ENCODE peak calls at places on chromosomes 12 and 14, in eight cellular contexts. Z is psoas muscle, U is B cell, D is adrenal gland, V is brain microvascular endothelial cell, A is tibial nerve, G is SK-N-SH, I is spleen. F is an unnamed sample.

GRCh38 chr12:124347805-124348658 is 53.1 kb downstream of the RFLNA start:
- DNase-seq in Z (no peak), U (peak; percentile 33), D (no peak), V (no peak), A (no peak), G (peak; percentile 79), I (no peak), F (no peak)

GRCh38 chr12:42725839-42726238 is 136.3 kb upstream of the PRICKLE1 start:
- DNase-seq in Z (no peak), U (no peak), D (no peak), V (peak; percentile 72), A (no peak), G (no peak), I (no peak), F (no peak)

GRCh38 chr12:127717293-127717692 is 549.7 kb upstream of the TMEM132C start:
- DNase-seq in Z (no peak), U (no peak), D (no peak), V (no peak), A (no peak), G (no peak), I (no peak), F (no peak)

GRCh38 chr14:78029471-78030372 is 140.5 kb upstream of the NRXN3 start:
- DNase-seq in Z (no peak), U (no peak), D (no peak), V (no peak), A (no peak), G (no peak), I (no peak), F (no peak)

GRCh38 chr14:34106310-34106709 is 155.4 kb upstream of the EGLN3 start:
- DNase-seq in Z (no peak), U (no peak), D (no peak), V (no peak), A (no peak), G (no peak), I (no peak), F (no peak)

GRCh38 chr12:53856132-53856531 is 82.5 kb upstream of the HOXC13 start:
- DNase-seq in Z (no peak), U (no peak), D (no peak), V (no peak), A (no peak), G (no peak), I (no peak), F (no peak)

GRCh38 chr14:54106802-54107377 is 150.3 kb upstream of the BMP4 start:
- DNase-seq in Z (no peak), U (no peak), D (peak; percentile 62), V (no peak), A (no peak), G (no peak), I (no peak), F (no peak)

GRCh38 chr14:101557811-101558738 is 3.2 kb upstream of the DIO3 start:
- DNase-seq in Z (peak; percentile 73), U (no peak), D (no peak), V (no peak), A (peak; percentile 68), G (peak; percentile 40), I (peak; percentile 61), F (no peak)

GRCh38 chr14:96284008-96284407 is 28.0 kb downstream of the BDKRB1 start:
- DNase-seq in Z (no peak), U (no peak), D (no peak), V (no peak), A (no peak), G (no peak), I (no peak), F (no peak)

GRCh38 chr12:132554857-132555630 is 55.3 kb downstream of the LRCOL1 start:
- DNase-seq in Z (no peak), U (peak; percentile 39), D (peak; percentile 32), V (no peak), A (no peak), G (peak; percentile 61), I (no peak), F (no peak)

GRCh38 chr14:95500772-95501401 is 15.6 kb downstream of the SYNE3 start:
- DNase-seq in Z (peak; percentile 71), U (no peak), D (peak; percentile 85), V (peak; percentile 73), A (peak; percentile 63), G (no peak), I (peak; percentile 49), F (no peak)

GRCh38 chr12:131608740-131609665 is 101.9 kb upstream of the SFSWAP start:
- DNase-seq in Z (peak; percentile 87), U (peak; percentile 73), D (peak; percentile 57), V (peak; percentile 53), A (peak; percentile 79), G (peak; percentile 84), I (peak; percentile 92), F (peak; percentile 50)

GRCh38 chr12:51951199-51951842 is at the start of gene ACVR1B:
- DNase-seq in Z (peak; percentile 95), U (peak; percentile 90), D (peak; percentile 90), V (peak; percentile 89), A (peak; percentile 89), G (peak; percentile 95), I (peak; percentile 97), F (peak; percentile 79)

DNA sequence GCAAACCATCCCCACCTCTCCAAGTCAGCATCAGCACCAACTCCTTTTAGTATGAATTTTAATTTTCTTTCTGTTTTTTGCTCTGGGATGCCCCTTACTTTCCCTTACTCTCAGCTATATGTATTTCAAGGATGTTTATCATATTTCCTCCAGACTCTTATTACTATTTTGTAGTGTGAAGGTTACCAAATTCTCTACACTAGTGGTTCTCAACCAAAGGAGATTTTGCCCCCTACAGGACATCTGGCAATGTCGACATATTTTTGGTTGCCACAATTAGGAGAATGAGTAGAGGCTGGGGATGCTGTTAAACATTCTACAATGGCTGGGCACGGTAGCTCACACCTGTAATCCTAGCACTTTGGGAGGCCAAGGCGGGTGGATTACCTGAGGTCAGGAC is 29.1 kb upstream of the SOS2 start:
- DNase-seq in Z (no peak), U (peak; percentile 47), D (no peak), V (peak; percentile 16), A (peak; percentile 14), G (peak; percentile 19), I (no peak), F (no peak)
- TF ChIP-seq CTCF in Z (peak; percentile 37), U (peak; percentile 67), D (peak; percentile 50), V (peak; percentile 63), A (peak; percentile 28), G (peak; percentile 69), I (peak; percentile 44), F (peak; percentile 16)

DNA sequence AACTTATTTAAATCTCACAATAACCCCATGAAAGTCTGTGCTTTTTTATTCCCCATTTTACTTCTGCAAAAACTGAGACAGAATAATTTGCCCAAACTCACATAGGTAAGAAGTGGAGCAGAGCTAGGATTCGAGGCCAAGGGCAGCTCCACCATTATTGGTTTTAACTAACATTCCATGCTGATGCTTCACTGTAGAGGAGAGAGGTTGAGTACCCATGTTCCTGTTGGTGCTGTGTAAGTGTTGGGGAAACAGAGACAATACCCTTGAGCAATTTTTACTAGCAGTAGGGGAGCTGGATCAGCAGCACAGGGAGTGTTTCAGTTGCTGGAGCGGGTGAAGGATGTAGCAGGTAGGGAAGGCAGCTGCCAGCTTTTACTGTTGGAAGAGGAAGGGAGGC is 21.1 kb downstream of the RASSF8 start:
- DNase-seq in Z (no peak), U (no peak), D (no peak), V (no peak), A (no peak), G (no peak), I (no peak), F (no peak)
- TF ChIP-seq CTCF in Z (no peak), U (no peak), D (no peak), V (no peak), A (no peak), G (no peak), I (no peak), F (no peak)

DNA sequence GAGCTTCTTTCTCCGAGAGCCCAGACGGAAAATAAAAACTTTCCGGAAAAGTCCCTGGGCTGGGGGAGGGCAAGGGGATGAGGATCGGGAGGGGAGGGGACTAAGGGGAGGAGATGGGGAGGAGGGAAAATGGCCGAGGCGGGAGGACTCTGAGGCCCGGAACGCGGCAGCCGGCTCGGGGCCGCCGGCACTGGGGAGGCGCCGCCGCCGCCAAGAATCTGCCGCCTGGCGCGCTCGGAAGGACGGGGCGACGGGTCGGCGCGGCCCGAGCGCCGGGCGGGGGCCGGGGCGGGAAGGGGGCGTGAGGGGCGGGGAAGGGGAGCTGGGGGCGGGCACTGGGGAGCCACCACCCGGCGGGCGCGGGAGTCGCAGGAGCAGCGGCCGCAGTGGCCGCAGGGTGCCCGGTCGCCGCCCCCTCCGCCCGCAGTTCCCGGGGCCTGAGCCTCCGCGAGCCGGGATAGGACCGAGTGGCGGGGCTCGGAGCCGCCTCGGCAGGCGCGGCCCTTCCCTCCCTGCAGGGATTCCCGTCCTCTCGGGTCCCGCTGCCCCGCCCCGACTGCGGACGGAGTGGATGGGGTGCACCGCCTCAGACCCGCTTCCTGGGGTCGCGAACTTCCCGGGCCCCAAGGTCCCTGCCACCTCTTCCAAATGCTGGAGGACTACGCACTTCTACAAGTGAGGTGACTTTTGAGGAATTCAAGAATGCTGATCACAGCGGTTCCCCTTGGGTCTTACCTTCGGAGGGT is at the start of gene PRKD1:
- DNase-seq in Z (peak; percentile 74), U (peak; percentile 7), D (peak; percentile 73), V (peak; percentile 7), A (peak; percentile 18), G (peak; percentile 83), I (peak; percentile 81), F (no peak)
- TF ChIP-seq CTCF in Z (peak; percentile 26), U (peak; percentile 23), D (peak; percentile 15), V (no peak), A (peak; percentile 23), G (no peak), I (peak; percentile 32), F (no peak)

GRCh38 chr12:3326850-3327780 is 163.9 kb upstream of the PRMT8 start:
- DNase-seq in Z (peak; percentile 50), U (no peak), D (no peak), V (no peak), A (no peak), G (no peak), I (no peak), F (no peak)

GRCh38 chr12:3325736-3326135 is 165.3 kb upstream of the PRMT8 start:
- DNase-seq in Z (no peak), U (no peak), D (no peak), V (no peak), A (no peak), G (no peak), I (no peak), F (no peak)

GRCh38 chr12:3328571-3328970 is 162.4 kb upstream of the PRMT8 start:
- DNase-seq in Z (peak; percentile 46), U (no peak), D (no peak), V (no peak), A (no peak), G (no peak), I (no peak), F (no peak)

GRCh38 chr12:3328081-3328480 is 162.9 kb upstream of the PRMT8 start:
- DNase-seq in Z (peak; percentile 19), U (no peak), D (no peak), V (no peak), A (no peak), G (no peak), I (no peak), F (no peak)

DNA sequence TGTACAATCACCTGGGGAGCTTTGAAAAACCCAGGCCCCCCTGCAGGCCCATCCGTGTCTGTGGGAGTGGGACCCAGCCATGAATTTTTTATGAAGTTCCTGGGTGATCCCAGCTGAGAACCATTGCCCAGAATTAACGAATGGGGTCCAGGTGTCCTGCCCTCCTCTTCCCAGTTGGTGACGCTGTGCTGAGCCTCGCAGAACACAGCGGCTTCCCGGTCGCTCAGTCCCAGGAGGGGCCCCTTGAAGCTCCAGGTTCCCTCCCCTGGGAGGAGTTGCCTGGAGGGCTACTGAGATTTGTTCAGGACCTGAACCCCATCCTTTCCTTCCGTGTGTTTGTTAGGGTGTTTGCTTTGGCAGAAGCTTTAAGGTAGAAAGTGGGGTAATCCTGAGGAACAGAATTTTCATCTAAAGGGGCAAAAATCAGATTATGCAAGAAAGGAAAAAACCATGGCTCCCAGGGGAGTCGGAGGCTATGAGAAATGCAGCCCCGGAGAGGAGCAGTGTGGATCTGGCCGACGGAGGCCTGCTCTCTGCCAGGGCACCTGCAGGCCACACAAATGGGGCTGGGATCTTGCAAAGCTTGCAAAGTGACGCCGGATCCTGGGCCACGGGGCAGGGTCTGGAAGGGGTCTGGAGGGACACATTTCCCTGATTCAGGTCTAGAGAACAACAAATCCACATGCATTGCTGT is 164.7 kb upstream of the PRMT8 start:
- DNase-seq in Z (peak; percentile 54), U (no peak), D (no peak), V (no peak), A (no peak), G (no peak), I (no peak), F (no peak)
- TF ChIP-seq CTCF in Z (no peak), U (no peak), D (no peak), V (no peak), A (no peak), G (no peak), I (no peak), F (no peak)